ENCODE peak calls at places on chromosomes 2 and 18, in six cellular contexts. K, L, D, C, W and J are unnamed samples.

GRCh38 chr2:88027709-88028389 is 11.5 kb upstream of the RNU2-63P start:
- DNase-seq in K (no peak), L (no peak), D (no peak), C (no peak), W (no peak), J (no peak)

GRCh38 chr2:172996387-172996961 is 79.2 kb upstream of the MAP3K20 start:
- DNase-seq in K (no peak), L (no peak), D (no peak), C (no peak), W (no peak), J (no peak)

GRCh38 chr2:235378261-235378660 is 115.6 kb upstream of the AGAP1 start:
- DNase-seq in K (no peak), L (no peak), D (no peak), C (no peak), W (no peak), J (no peak)

GRCh38 chr2:16774980-16775963 is 109.6 kb upstream of the CYRIA start:
- DNase-seq in K (peak; percentile 51), L (no peak), D (no peak), C (no peak), W (no peak), J (no peak)

GRCh38 chr2:13821255-13821880 is 811.1 kb upstream of the LRATD1 start:
- DNase-seq in K (no peak), L (no peak), D (no peak), C (no peak), W (no peak), J (no peak)

GRCh38 chr18:1663879-1664705 is 759.4 kb downstream of the ADCYAP1 start:
- DNase-seq in K (peak; percentile 63), L (peak; percentile 72), D (no peak), C (peak; percentile 0), W (peak; percentile 3), J (no peak)

GRCh38 chr18:28040720-28041119 is 136.2 kb downstream of the CDH2 start:
- DNase-seq in K (no peak), L (no peak), D (no peak), C (no peak), W (no peak), J (no peak)

GRCh38 chr2:241561811-241562210 is 3.3 kb downstream of the BOK start:
- DNase-seq in K (peak; percentile 58), L (no peak), D (no peak), C (no peak), W (no peak), J (peak; percentile 23)

GRCh38 chr2:165804719-165805118 is 10.7 kb upstream of the GALNT3 start:
- DNase-seq in K (no peak), L (no peak), D (no peak), C (no peak), W (no peak), J (no peak)

GRCh38 chr18:42028232-42028832 is 73.3 kb downstream of the PIK3C3 start:
- DNase-seq in K (peak; percentile 36), L (peak; percentile 9), D (peak; percentile 8), C (peak; percentile 7), W (peak; percentile 35), J (no peak)

DNA sequence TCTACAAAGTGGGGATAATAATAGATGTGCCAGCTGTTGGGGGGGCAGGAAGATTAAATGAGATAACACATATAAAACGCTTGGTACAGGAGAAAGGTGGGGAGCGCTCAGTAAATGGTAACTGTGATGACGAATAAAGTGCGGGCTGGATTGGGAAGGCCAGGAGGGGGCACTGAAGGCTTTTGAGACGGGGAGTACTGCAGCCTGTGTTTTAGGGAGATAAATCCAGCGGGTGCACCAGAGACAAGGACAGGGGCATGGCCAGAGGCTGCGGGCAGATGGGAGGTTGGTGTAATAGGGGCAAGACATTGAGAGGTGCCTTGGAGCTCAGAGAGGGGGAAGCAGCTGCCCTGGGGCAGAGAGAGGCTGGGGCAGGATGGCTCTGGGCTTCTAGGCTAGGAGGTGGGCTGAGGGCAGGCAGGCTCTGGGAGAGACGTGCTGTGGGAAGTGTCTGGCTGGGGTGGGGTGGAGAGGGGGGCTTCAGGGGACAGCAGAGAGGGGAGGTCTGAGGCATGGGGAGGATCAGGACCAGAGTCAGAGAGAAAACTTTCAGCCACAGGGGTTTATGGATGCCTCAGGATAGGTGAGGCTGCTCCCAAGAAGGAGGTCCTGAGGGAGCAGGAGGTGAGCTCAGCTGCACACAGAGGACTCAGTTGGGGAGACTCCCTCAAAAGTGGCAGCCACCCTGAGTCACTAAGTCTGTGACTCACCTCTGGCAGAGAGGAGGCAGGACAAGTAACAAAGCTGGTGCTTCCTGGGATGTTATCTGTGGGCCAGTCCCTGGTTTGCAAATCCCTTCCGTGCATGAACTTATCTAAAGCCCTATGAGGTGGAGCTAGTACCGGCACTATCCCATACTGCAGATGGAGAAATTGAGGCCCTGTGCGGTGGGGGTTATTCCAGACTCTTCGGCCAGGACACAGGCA is 18.9 kb downstream of the TEX44 start:
- DNase-seq in K (peak; percentile 88), L (no peak), D (no peak), C (peak; percentile 92), W (peak; percentile 48), J (no peak)
- TF ChIP-seq CTCF in K (peak; percentile 49), L (peak; percentile 37), D (no peak), C (peak; percentile 29), W (peak; percentile 6), J (peak; percentile 29)

DNA sequence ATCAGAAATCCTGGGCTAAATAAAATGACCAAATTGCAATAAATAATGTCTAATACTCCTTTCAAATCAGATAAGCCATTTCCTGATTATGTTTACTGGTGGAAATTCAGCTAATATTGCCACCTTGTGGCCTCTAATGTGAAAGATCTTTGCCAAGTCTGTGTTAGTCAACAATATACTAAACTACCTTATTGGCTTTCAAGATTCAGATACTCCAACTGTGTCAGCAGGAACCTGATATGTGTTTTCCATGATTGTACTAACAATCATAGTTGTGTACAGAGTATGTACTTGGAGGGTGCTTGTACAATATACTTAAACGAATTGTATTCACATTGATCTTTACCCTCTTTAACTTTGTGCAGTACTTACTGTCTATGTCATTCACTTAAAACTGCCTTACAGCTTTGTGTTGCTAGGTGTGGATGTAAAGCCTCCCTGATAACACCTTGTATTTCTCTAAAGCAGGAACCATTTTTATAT is 75.4 kb upstream of the C2orf15 start:
- DNase-seq in K (peak; percentile 77), L (no peak), D (no peak), C (peak; percentile 13), W (peak; percentile 38), J (peak; percentile 11)
- TF ChIP-seq CTCF in K (peak; percentile 48), L (peak; percentile 74), D (peak; percentile 70), C (peak; percentile 70), W (peak; percentile 49), J (peak; percentile 48)

GRCh38 chr2:120289221-120289906 is 36.7 kb downstream of the RALB start:
- DNase-seq in K (no peak), L (no peak), D (no peak), C (no peak), W (no peak), J (no peak)
- TF ChIP-seq CTCF in K (no peak), L (peak; percentile 38), D (no peak), C (no peak), W (no peak), J (no peak)

DNA sequence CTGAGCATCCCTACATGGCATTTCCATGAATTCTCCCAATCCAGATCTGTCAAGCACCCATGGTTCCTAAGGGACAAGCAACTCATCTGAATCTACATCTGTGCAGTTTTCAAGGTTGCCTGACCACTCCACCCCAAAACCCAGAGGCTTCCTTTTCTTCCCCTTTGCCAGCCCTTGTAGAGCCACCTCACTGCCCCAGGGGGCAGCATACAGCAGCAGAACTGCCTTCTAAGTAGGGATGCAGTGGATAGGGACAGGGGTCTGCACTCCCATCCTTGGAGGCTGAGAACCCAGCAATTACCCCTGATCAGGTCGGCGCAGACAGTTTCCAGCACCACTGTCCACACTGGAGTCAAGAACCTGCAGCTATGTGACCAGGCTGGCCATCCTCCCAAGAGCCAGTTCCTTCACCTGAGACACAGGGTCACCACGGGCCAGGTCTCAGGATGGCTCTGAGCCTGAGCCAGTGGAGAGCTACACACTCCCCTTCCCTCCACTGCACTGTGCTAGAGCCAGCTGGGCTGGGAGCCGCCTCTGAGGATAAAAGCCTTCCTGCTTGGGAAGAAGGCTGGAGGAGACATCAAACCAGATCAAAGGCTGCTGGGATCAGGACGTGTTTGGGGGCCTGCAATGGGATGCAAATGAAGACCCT is 283.1 kb downstream of the CELF4 start:
- DNase-seq in K (peak; percentile 9), L (no peak), D (no peak), C (peak; percentile 26), W (no peak), J (no peak)
- TF ChIP-seq CTCF in K (peak; percentile 64), L (peak; percentile 44), D (no peak), C (peak; percentile 31), W (peak; percentile 25), J (peak; percentile 32)

DNA sequence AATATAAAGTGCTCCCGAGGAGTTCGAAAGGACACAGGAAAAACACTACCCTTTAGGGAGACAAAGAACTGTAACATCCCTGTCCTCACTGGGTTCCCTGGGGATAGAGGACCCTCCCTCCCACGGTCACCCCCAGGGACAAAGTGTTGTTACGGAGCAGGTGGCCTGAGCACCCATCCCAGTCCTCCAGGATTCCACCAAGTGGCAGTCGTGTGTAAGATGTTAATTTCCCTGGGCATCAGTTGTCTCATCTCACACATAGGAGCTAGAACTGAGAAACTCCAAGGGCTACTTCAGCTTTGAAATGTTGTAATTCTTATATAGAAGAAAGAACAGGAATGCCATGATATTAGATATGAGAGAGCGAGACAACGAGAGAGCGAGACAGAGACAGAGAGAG is 137.7 kb downstream of the ALK start:
- DNase-seq in K (no peak), L (no peak), D (no peak), C (no peak), W (no peak), J (no peak)
- TF ChIP-seq CTCF in K (no peak), L (no peak), D (no peak), C (no peak), W (no peak), J (no peak)

DNA sequence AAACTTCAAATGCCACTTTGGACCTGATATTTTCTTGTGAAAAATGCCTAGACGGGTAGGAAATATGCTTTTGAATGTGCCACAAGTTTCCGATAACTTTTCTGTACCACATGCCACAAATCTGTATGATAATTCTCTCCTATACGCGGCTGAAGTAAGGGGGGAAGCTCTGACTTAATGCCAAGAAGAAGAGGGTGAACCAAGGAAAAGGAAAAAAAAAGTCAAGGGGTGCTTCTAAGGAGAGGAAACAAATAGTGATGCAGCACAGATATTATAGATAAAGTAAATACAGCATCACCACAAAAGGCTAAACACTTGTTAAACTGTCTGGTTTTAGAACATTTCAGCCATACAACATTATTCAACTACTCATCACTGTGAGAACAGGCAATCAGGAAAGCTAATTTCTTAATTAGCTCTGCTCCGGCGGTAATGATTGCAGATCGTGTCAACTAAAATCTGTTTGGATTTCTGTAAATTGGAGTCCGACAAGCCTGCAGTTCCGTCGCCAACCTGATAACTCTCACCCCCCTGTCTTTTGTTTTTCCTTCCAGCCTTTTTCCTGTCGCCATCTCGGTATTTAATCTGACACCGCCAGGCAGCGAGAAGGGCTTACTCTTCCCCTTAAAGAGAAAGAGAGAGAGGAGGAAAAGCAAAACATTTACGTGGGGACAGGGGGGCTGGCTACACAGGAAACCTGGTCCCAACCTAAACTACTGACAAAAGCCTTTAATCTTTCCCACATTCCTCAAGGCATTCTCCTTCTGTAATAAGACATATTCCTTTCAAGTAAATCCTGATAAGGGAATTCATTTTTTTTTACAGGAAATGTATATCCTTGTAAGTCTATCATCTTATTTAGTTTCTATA is 67.5 kb downstream of the ZEB2 start:
- DNase-seq in K (no peak), L (no peak), D (no peak), C (peak; percentile 2), W (no peak), J (no peak)
- TF ChIP-seq CTCF in K (no peak), L (peak; percentile 46), D (no peak), C (no peak), W (no peak), J (peak; percentile 13)